ENCODE peak calls at places on chromosomes 2 and 18, in eight cellular contexts. One of them, this sample, is unnamed.

GRCh38 chr2:129611456-129611855 is 368.0 kb upstream of the RAB6C start:
- DNase-seq in H1: no peak
- DNase-seq in HepG2: no peak
- DNase-seq in HCT116: no peak
- DNase-seq in A549: no peak
- DNase-seq in K562: no peak
- DNase-seq in endothelial cell of umbilical vein: no peak
- DNase-seq in GM12878: no peak
- DNase-seq in this sample: no peak

GRCh38 chr2:64534363-64534762 is 10.2 kb downstream of the AFTPH start:
- DNase-seq in HepG2: no peak
- DNase-seq in K562: no peak
- DNase-seq in endothelial cell of umbilical vein: no peak
- DNase-seq in H1: no peak
- DNase-seq in HCT116: no peak
- DNase-seq in A549: no peak
- DNase-seq in GM12878: peak; percentile 48
- DNase-seq in this sample: peak; percentile 32

GRCh38 chr2:86498468-86499260 is 57.5 kb downstream of the KDM3A start:
- DNase-seq in HCT116: no peak
- DNase-seq in HepG2: no peak
- DNase-seq in H1: no peak
- DNase-seq in A549: no peak
- DNase-seq in GM12878: no peak
- DNase-seq in endothelial cell of umbilical vein: no peak
- DNase-seq in K562: no peak
- DNase-seq in this sample: no peak

GRCh38 chr2:14781148-14781547 is 148.6 kb downstream of the LRATD1 start:
- DNase-seq in K562: no peak
- DNase-seq in A549: no peak
- DNase-seq in endothelial cell of umbilical vein: no peak
- DNase-seq in H1: no peak
- DNase-seq in GM12878: no peak
- DNase-seq in HCT116: no peak
- DNase-seq in HepG2: no peak
- DNase-seq in this sample: no peak

GRCh38 chr2:183267148-183267827 is 143.0 kb downstream of the NUP35 start:
- DNase-seq in A549: no peak
- DNase-seq in H1: no peak
- DNase-seq in endothelial cell of umbilical vein: no peak
- DNase-seq in HepG2: no peak
- DNase-seq in K562: no peak
- DNase-seq in GM12878: peak; percentile 7
- DNase-seq in HCT116: no peak
- DNase-seq in this sample: no peak

GRCh38 chr2:161415467-161416293 is 417 bp upstream of the TBR1 start:
- DNase-seq in K562: no peak
- DNase-seq in HepG2: peak; percentile 10
- DNase-seq in HCT116: no peak
- DNase-seq in endothelial cell of umbilical vein: no peak
- DNase-seq in GM12878: no peak
- DNase-seq in A549: no peak
- DNase-seq in H1: no peak
- DNase-seq in this sample: no peak

GRCh38 chr2:37711831-37712230 is 40.4 kb upstream of the CDC42EP3 start:
- DNase-seq in K562: no peak
- DNase-seq in HCT116: no peak
- DNase-seq in A549: no peak
- DNase-seq in endothelial cell of umbilical vein: no peak
- DNase-seq in H1: no peak
- DNase-seq in GM12878: no peak
- DNase-seq in HepG2: no peak
- DNase-seq in this sample: no peak

GRCh38 chr2:9694661-9695060 is 63.9 kb upstream of the YWHAQ start:
- DNase-seq in A549: no peak
- DNase-seq in endothelial cell of umbilical vein: no peak
- DNase-seq in K562: no peak
- DNase-seq in H1: no peak
- DNase-seq in HepG2: no peak
- DNase-seq in HCT116: no peak
- DNase-seq in GM12878: no peak
- DNase-seq in this sample: no peak

GRCh38 chr2:208025037-208025813 is at the start of gene PLEKHM3:
- DNase-seq in HepG2: peak; percentile 75
- DNase-seq in H1: peak; percentile 95
- DNase-seq in A549: peak; percentile 50
- DNase-seq in GM12878: no peak
- DNase-seq in K562: peak; percentile 85
- DNase-seq in HCT116: peak; percentile 71
- DNase-seq in endothelial cell of umbilical vein: peak; percentile 87
- DNase-seq in this sample: peak; percentile 96
- TF ChIP-seq POLR2A in HepG2: peak; percentile 80
- TF ChIP-seq POLR2A in H1: peak; percentile 62
- TF ChIP-seq POLR2A in A549: peak; percentile 64
- TF ChIP-seq POLR2A in GM12878: peak; percentile 85
- TF ChIP-seq POLR2A in K562: peak; percentile 84
- TF ChIP-seq POLR2A in HCT116: no peak
- TF ChIP-seq POLR2A in endothelial cell of umbilical vein: peak; percentile 82
- TF ChIP-seq POLR2A in this sample: peak; percentile 67

GRCh38 chr2:72886505-72887031 is 640 bp upstream of the SPR start:
- DNase-seq in HepG2: no peak
- DNase-seq in GM12878: no peak
- DNase-seq in HCT116: no peak
- DNase-seq in A549: no peak
- DNase-seq in H1: no peak
- DNase-seq in K562: no peak
- DNase-seq in endothelial cell of umbilical vein: no peak
- DNase-seq in this sample: no peak

GRCh38 chr2:72889991-72890390 is 2.8 kb downstream of the SPR start:
- DNase-seq in H1: no peak
- DNase-seq in A549: no peak
- DNase-seq in GM12878: no peak
- DNase-seq in K562: no peak
- DNase-seq in HCT116: no peak
- DNase-seq in endothelial cell of umbilical vein: no peak
- DNase-seq in HepG2: no peak
- DNase-seq in this sample: no peak

GRCh38 chr2:72887836-72888437 is 729 bp downstream of the SPR start:
- DNase-seq in endothelial cell of umbilical vein: peak; percentile 84
- DNase-seq in H1: peak; percentile 96
- DNase-seq in HepG2: peak; percentile 89
- DNase-seq in HCT116: peak; percentile 81
- DNase-seq in K562: peak; percentile 90
- DNase-seq in A549: peak; percentile 85
- DNase-seq in GM12878: no peak
- DNase-seq in this sample: peak; percentile 84

GRCh38 chr2:72888438-72889202 is 1.4 kb downstream of the SPR start:
- DNase-seq in HCT116: no peak
- DNase-seq in A549: no peak
- DNase-seq in HepG2: peak; percentile 87
- DNase-seq in GM12878: no peak
- DNase-seq in K562: no peak
- DNase-seq in endothelial cell of umbilical vein: no peak
- DNase-seq in H1: no peak
- DNase-seq in this sample: no peak

DNA sequence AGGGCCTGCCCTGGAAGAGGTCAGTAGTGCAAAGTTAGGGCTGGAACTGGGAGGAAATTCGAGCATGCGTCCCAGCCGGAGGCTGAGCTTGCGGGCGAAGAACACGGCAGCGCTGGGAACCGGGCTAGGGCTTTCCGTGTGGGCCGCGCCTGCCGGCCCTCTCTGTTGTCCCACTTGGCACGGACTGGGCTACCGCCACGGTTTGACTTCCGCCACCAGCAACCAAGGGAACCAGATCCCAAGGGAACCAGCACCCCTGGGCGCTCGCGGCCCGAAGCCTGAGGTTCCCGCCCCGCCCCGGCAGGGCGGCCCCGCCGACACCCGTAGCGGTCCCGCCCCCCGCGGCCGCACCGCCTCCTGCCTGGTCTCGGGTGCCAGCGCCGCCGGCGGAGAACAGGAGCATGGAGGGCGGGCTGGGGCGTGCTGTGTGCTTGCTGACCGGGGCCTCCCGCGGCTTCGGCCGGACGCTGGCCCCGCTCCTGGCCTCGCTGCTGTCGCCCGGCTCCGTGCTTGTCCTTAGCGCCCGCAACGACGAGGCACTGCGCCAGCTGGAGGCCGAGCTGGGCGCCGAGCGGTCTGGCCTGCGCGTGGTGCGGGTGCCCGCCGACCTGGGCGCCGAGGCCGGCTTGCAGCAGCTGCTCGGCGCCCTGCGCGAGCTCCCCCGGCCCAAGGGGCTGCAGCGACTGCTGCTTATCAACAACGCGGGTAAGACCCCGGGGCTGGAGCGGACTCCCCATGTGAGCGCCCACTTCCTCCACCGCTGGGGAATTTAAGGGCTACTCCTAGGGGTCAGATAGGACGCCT is at the start of gene SPR:
- DNase-seq in endothelial cell of umbilical vein: peak; percentile 70
- DNase-seq in A549: peak; percentile 84
- DNase-seq in HepG2: peak; percentile 68
- DNase-seq in K562: peak; percentile 85
- DNase-seq in HCT116: peak; percentile 43
- DNase-seq in GM12878: no peak
- DNase-seq in H1: peak; percentile 81
- DNase-seq in this sample: peak; percentile 88
- TF ChIP-seq MAX in endothelial cell of umbilical vein: no peak
- TF ChIP-seq MAX in A549: no peak
- TF ChIP-seq MAX in HepG2: peak; percentile 78
- TF ChIP-seq MAX in K562: no peak
- TF ChIP-seq MAX in HCT116: peak; percentile 73
- TF ChIP-seq MAX in GM12878: no peak
- TF ChIP-seq MAX in H1: peak; percentile 5
- TF ChIP-seq MAX in this sample: peak; percentile 22

DNA sequence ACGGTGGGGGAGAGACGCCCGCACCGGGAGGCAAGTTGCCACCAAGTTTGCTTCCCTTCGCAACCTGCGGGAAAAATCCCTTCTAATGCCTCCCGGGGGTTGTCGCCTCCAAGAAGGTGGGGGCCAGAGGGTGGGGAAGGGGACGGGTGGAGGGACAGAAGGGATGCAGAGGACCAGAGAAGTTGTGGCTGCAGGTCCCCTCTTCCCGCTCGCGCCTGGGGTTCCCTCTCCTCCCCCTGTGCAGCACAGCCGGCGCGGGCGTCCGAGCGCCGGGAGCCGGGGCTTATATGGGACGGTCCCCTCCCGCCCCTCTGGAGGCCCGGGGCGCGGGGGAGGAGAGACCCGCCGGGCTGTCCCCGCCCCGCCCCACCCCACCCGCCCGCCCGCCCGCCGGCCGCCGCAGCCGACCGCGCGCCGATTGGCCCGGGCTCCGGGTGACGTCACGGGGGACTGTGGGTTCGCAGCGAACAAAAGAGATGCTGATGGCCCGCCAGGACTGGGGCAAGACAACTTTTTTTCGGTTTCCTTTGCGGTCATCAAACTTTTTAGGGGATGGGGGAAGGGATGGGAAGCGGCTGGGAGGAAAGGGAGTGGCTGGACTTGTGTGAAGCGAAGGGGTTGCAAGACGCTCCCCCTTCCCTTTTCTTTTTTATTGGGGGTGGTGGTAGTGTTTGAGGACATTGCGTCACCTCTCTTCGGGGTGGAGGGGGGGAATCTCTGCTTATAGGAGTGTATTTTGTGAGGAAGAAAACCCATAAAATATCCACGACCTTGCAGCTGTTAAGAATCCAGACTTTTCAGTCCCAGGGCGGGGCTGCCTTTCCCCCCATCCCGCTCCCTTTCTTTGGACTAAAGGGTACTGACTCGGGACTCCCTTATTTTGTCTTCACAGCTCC is at the start of gene FN1:
- DNase-seq in H1: peak; percentile 91
- DNase-seq in HepG2: peak; percentile 91
- DNase-seq in K562: peak; percentile 72
- DNase-seq in HCT116: peak; percentile 10
- DNase-seq in A549: peak; percentile 62
- DNase-seq in GM12878: no peak
- DNase-seq in endothelial cell of umbilical vein: peak; percentile 99
- DNase-seq in this sample: peak; percentile 79
- TF ChIP-seq POLR2A in H1: no peak
- TF ChIP-seq POLR2A in HepG2: peak; percentile 99
- TF ChIP-seq POLR2A in K562: no peak
- TF ChIP-seq POLR2A in HCT116: no peak
- TF ChIP-seq POLR2A in A549: peak; percentile 93
- TF ChIP-seq POLR2A in GM12878: no peak
- TF ChIP-seq POLR2A in endothelial cell of umbilical vein: peak; percentile 98
- TF ChIP-seq POLR2A in this sample: no peak

GRCh38 chr18:48405971-48406370 is 3.2 kb downstream of the ZBTB7C start:
- DNase-seq in HCT116: no peak
- DNase-seq in A549: no peak
- DNase-seq in HepG2: no peak
- DNase-seq in GM12878: no peak
- DNase-seq in K562: no peak
- DNase-seq in endothelial cell of umbilical vein: no peak
- DNase-seq in H1: no peak
- DNase-seq in this sample: no peak
- TF ChIP-seq MAX in HCT116: no peak
- TF ChIP-seq MAX in A549: no peak
- TF ChIP-seq MAX in HepG2: no peak
- TF ChIP-seq MAX in GM12878: no peak
- TF ChIP-seq MAX in K562: no peak
- TF ChIP-seq MAX in endothelial cell of umbilical vein: no peak
- TF ChIP-seq MAX in H1: no peak
- TF ChIP-seq MAX in this sample: no peak

This sample was measured in NB4.